ENCODE peak calls at places on chromosome 15, in four cellular contexts. One of them, this sample, is unnamed.

GRCh38 chr15:71125831-71126453 is 10.7 kb downstream of the THSD4 start:
- DNase-seq in tibial artery: no peak
- DNase-seq in HepG2: peak; percentile 16
- DNase-seq in CD8-positive, alpha-beta T cell: no peak
- DNase-seq in this sample: no peak

GRCh38 chr15:41565702-41566101 is 6.7 kb downstream of the TYRO3 start:
- DNase-seq in tibial artery: no peak
- DNase-seq in HepG2: no peak
- DNase-seq in CD8-positive, alpha-beta T cell: no peak
- DNase-seq in this sample: no peak

GRCh38 chr15:42148808-42149492 is 7.5 kb downstream of the PLA2G4F start:
- DNase-seq in tibial artery: peak; percentile 45
- DNase-seq in HepG2: no peak
- DNase-seq in CD8-positive, alpha-beta T cell: no peak
- DNase-seq in this sample: no peak

GRCh38 chr15:69712999-69713398 is 260.4 kb downstream of the RPLP1 start:
- DNase-seq in tibial artery: no peak
- DNase-seq in HepG2: peak; percentile 30
- DNase-seq in CD8-positive, alpha-beta T cell: no peak
- DNase-seq in this sample: no peak

GRCh38 chr15:97977734-97978133 is 17.2 kb downstream of the ARRDC4 start:
- DNase-seq in tibial artery: no peak
- DNase-seq in HepG2: no peak
- DNase-seq in CD8-positive, alpha-beta T cell: no peak
- DNase-seq in this sample: no peak

GRCh38 chr15:94262201-94262600 is 30.8 kb downstream of the MCTP2 start:
- DNase-seq in tibial artery: no peak
- DNase-seq in HepG2: no peak
- DNase-seq in CD8-positive, alpha-beta T cell: no peak
- DNase-seq in this sample: no peak

GRCh38 chr15:43749690-43750345 is 3.6 kb downstream of the PDIA3 start:
- DNase-seq in tibial artery: no peak
- DNase-seq in HepG2: no peak
- DNase-seq in CD8-positive, alpha-beta T cell: no peak
- DNase-seq in this sample: no peak

GRCh38 chr15:39629906-39630305 is 49.0 kb downstream of the THBS1 start:
- DNase-seq in tibial artery: no peak
- DNase-seq in HepG2: no peak
- DNase-seq in CD8-positive, alpha-beta T cell: no peak
- DNase-seq in this sample: no peak

GRCh38 chr15:101528108-101528916 is 38.8 kb upstream of the PCSK6 start:
- DNase-seq in tibial artery: no peak
- DNase-seq in HepG2: peak; percentile 97
- DNase-seq in CD8-positive, alpha-beta T cell: no peak
- DNase-seq in this sample: peak; percentile 71

GRCh38 chr15:40847225-40847961 is 3.5 kb downstream of the SPINT1 start:
- DNase-seq in tibial artery: peak; percentile 75
- DNase-seq in HepG2: peak; percentile 72
- DNase-seq in CD8-positive, alpha-beta T cell: no peak
- DNase-seq in this sample: peak; percentile 38

GRCh38 chr15:40932146-40932545 is 3.0 kb downstream of the DLL4 start:
- DNase-seq in tibial artery: no peak
- DNase-seq in HepG2: no peak
- DNase-seq in CD8-positive, alpha-beta T cell: no peak
- DNase-seq in this sample: no peak

GRCh38 chr15:71048913-71049675 is 66.2 kb upstream of the THSD4 start:
- DNase-seq in tibial artery: no peak
- DNase-seq in HepG2: no peak
- DNase-seq in CD8-positive, alpha-beta T cell: no peak
- DNase-seq in this sample: no peak

GRCh38 chr15:59174846-59175831 is 31.5 kb upstream of the LDHAL6B start:
- DNase-seq in tibial artery: no peak
- DNase-seq in HepG2: peak; percentile 47
- DNase-seq in CD8-positive, alpha-beta T cell: no peak
- DNase-seq in this sample: peak; percentile 35

GRCh38 chr15:58758141-58758540 is 8.6 kb upstream of the ADAM10 start:
- DNase-seq in tibial artery: no peak
- DNase-seq in HepG2: no peak
- DNase-seq in CD8-positive, alpha-beta T cell: no peak
- DNase-seq in this sample: no peak

GRCh38 chr15:60370105-60370803 is 27.5 kb downstream of the ANXA2 start:
- DNase-seq in tibial artery: no peak
- DNase-seq in HepG2: no peak
- DNase-seq in CD8-positive, alpha-beta T cell: no peak
- DNase-seq in this sample: no peak

GRCh38 chr15:24878153-24878552 is 76.6 kb upstream of the SNRPN start:
- DNase-seq in tibial artery: no peak
- DNase-seq in HepG2: peak; percentile 38
- DNase-seq in CD8-positive, alpha-beta T cell: no peak
- DNase-seq in this sample: peak; percentile 26

GRCh38 chr15:65869127-65869953 is at the start of gene RAB11A:
- DNase-seq in tibial artery: peak; percentile 97
- DNase-seq in HepG2: peak; percentile 93
- DNase-seq in CD8-positive, alpha-beta T cell: peak; percentile 91
- DNase-seq in this sample: peak; percentile 96

GRCh38 chr15:101173233-101174119 is 78.4 kb downstream of the CHSY1 start:
- DNase-seq in tibial artery: no peak
- DNase-seq in HepG2: no peak
- DNase-seq in CD8-positive, alpha-beta T cell: no peak
- DNase-seq in this sample: no peak

GRCh38 chr15:34588046-34588674 is 4.7 kb upstream of the GOLGA8B start:
- DNase-seq in tibial artery: no peak
- DNase-seq in HepG2: peak; percentile 80
- DNase-seq in CD8-positive, alpha-beta T cell: peak; percentile 42
- DNase-seq in this sample: no peak

GRCh38 chr15:48667701-48668100 is 22.2 kb upstream of the FBN1 start:
- DNase-seq in tibial artery: no peak
- DNase-seq in HepG2: no peak
- DNase-seq in CD8-positive, alpha-beta T cell: no peak
- DNase-seq in this sample: no peak

GRCh38 chr15:37586976-37587375 is 347.5 kb upstream of the TMCO5A start:
- DNase-seq in tibial artery: no peak
- DNase-seq in HepG2: no peak
- DNase-seq in CD8-positive, alpha-beta T cell: no peak
- DNase-seq in this sample: no peak

GRCh38 chr15:43225201-43225949 is 4.6 kb upstream of the EPB42 start:
- DNase-seq in tibial artery: no peak
- DNase-seq in HepG2: peak; percentile 63
- DNase-seq in CD8-positive, alpha-beta T cell: peak; percentile 17
- DNase-seq in this sample: no peak

GRCh38 chr15:38127306-38127731 is 125.3 kb upstream of the SPRED1 start:
- DNase-seq in tibial artery: no peak
- DNase-seq in HepG2: no peak
- DNase-seq in CD8-positive, alpha-beta T cell: no peak
- DNase-seq in this sample: no peak

GRCh38 chr15:66981746-66982145 is 83.7 kb upstream of the SMAD3 start:
- DNase-seq in tibial artery: no peak
- DNase-seq in HepG2: no peak
- DNase-seq in CD8-positive, alpha-beta T cell: no peak
- DNase-seq in this sample: no peak

GRCh38 chr15:95262866-95263564 is 1031.7 kb downstream of the MCTP2 start:
- DNase-seq in tibial artery: no peak
- DNase-seq in HepG2: no peak
- DNase-seq in CD8-positive, alpha-beta T cell: no peak
- DNase-seq in this sample: no peak

GRCh38 chr15:74028646-74029045 is 34.1 kb downstream of the PML start:
- DNase-seq in tibial artery: no peak
- DNase-seq in HepG2: no peak
- DNase-seq in CD8-positive, alpha-beta T cell: no peak
- DNase-seq in this sample: no peak

GRCh38 chr15:68687136-68687735 is 108.4 kb downstream of the CORO2B start:
- DNase-seq in tibial artery: peak; percentile 10
- DNase-seq in HepG2: no peak
- DNase-seq in CD8-positive, alpha-beta T cell: no peak
- DNase-seq in this sample: no peak

GRCh38 chr15:59059076-59059597 is 45.8 kb upstream of the CCNB2 start:
- DNase-seq in tibial artery: no peak
- DNase-seq in HepG2: no peak
- DNase-seq in CD8-positive, alpha-beta T cell: no peak
- DNase-seq in this sample: no peak

GRCh38 chr15:80779658-80780415 is 667 bp downstream of the CEMIP start:
- DNase-seq in tibial artery: no peak
- DNase-seq in HepG2: peak; percentile 25
- DNase-seq in CD8-positive, alpha-beta T cell: no peak
- DNase-seq in this sample: no peak

GRCh38 chr15:34239151-34239761 is 14.4 kb downstream of the EMC4 start:
- DNase-seq in tibial artery: no peak
- DNase-seq in HepG2: peak; percentile 6
- DNase-seq in CD8-positive, alpha-beta T cell: no peak
- DNase-seq in this sample: no peak

GRCh38 chr15:57419335-57419734 is 43.0 kb downstream of the CGNL1 start:
- DNase-seq in tibial artery: no peak
- DNase-seq in HepG2: no peak
- DNase-seq in CD8-positive, alpha-beta T cell: no peak
- DNase-seq in this sample: no peak
- H3K4me1 ChIP-seq in tibial artery: peaks cover 12% of the 10 kb centered on the region
- H3K4me1 ChIP-seq in HepG2: peaks cover 38% of the 10 kb centered on the region
- H3K4me1 ChIP-seq in CD8-positive, alpha-beta T cell: no peaks in the 10 kb centered on the region
- H3K4me1 ChIP-seq in this sample: peaks cover 8% of the 10 kb centered on the region

GRCh38 chr15:55740981-55741591 is 1.9 kb downstream of the PRTG start:
- DNase-seq in tibial artery: no peak
- DNase-seq in HepG2: no peak
- DNase-seq in CD8-positive, alpha-beta T cell: no peak
- DNase-seq in this sample: no peak

GRCh38 chr15:55740479-55740878 is 2.5 kb downstream of the PRTG start:
- DNase-seq in tibial artery: no peak
- DNase-seq in HepG2: no peak
- DNase-seq in CD8-positive, alpha-beta T cell: no peak
- DNase-seq in this sample: no peak

GRCh38 chr15:55739641-55740040 is 3.3 kb downstream of the PRTG start:
- DNase-seq in tibial artery: no peak
- DNase-seq in HepG2: no peak
- DNase-seq in CD8-positive, alpha-beta T cell: no peak
- DNase-seq in this sample: no peak

GRCh38 chr15:55737373-55737772 is 5.6 kb downstream of the PRTG start:
- DNase-seq in tibial artery: no peak
- DNase-seq in HepG2: no peak
- DNase-seq in CD8-positive, alpha-beta T cell: no peak
- DNase-seq in this sample: no peak

GRCh38 chr15:55738715-55739114 is 4.2 kb downstream of the PRTG start:
- DNase-seq in tibial artery: no peak
- DNase-seq in HepG2: no peak
- DNase-seq in CD8-positive, alpha-beta T cell: no peak
- DNase-seq in this sample: no peak
- TF ChIP-seq CTCF in tibial artery: no peak
- TF ChIP-seq CTCF in HepG2: no peak
- TF ChIP-seq CTCF in CD8-positive, alpha-beta T cell: no peak
- TF ChIP-seq CTCF in this sample: no peak

GRCh38 chr15:99120050-99120777 is 15.3 kb downstream of the SYNM start:
- DNase-seq in tibial artery: peak; percentile 63
- DNase-seq in HepG2: no peak
- DNase-seq in CD8-positive, alpha-beta T cell: no peak
- DNase-seq in this sample: no peak

GRCh38 chr15:99118801-99119546 is 14.1 kb downstream of the SYNM start:
- DNase-seq in tibial artery: no peak
- DNase-seq in HepG2: no peak
- DNase-seq in CD8-positive, alpha-beta T cell: no peak
- DNase-seq in this sample: peak; percentile 49

GRCh38 chr15:99122831-99123705 is 18.2 kb downstream of the SYNM start:
- DNase-seq in tibial artery: no peak
- DNase-seq in HepG2: no peak
- DNase-seq in CD8-positive, alpha-beta T cell: no peak
- DNase-seq in this sample: no peak

GRCh38 chr15:99121691-99122410 is 17.0 kb downstream of the SYNM start:
- DNase-seq in tibial artery: no peak
- DNase-seq in HepG2: no peak
- DNase-seq in CD8-positive, alpha-beta T cell: no peak
- DNase-seq in this sample: no peak

DNA sequence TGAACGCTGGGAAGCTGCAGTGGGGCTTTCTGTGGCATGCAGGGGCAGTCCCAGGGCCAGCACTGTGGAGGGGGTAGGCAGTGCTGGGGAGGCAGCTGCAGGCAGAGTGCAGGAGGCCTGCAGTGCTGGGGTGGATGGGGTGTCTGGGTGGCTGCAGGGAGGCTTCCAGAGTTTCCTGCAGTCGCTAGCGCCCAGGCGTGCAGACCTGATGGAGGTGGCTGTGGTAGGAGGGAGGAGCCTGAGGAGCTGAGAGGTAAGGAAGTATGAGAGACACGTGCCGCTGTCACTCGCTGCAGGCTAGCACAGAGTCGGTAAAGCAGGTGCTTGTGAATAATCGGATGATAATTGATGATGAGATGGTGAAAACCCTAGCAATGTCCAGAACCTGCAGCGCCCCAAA is 16.3 kb downstream of the SYNM start:
- DNase-seq in tibial artery: peak; percentile 63
- DNase-seq in HepG2: no peak
- DNase-seq in CD8-positive, alpha-beta T cell: no peak
- DNase-seq in this sample: no peak
- H3K27me3 ChIP-seq in tibial artery: no peaks in the 10 kb centered on the region
- H3K27me3 ChIP-seq in HepG2: no peaks in the 10 kb centered on the region
- H3K27me3 ChIP-seq in CD8-positive, alpha-beta T cell: no peaks in the 10 kb centered on the region
- H3K27me3 ChIP-seq in this sample: no peaks in the 10 kb centered on the region

GRCh38 chr15:92618121-92618520 is 37.5 kb downstream of the FAM174B start:
- DNase-seq in tibial artery: peak; percentile 35
- DNase-seq in HepG2: no peak
- DNase-seq in CD8-positive, alpha-beta T cell: no peak
- DNase-seq in this sample: no peak
- H3K4me1 ChIP-seq in tibial artery: peaks cover 36% of the 10 kb centered on the region
- H3K4me1 ChIP-seq in HepG2: peaks cover 32% of the 10 kb centered on the region
- H3K4me1 ChIP-seq in CD8-positive, alpha-beta T cell: no peaks in the 10 kb centered on the region
- H3K4me1 ChIP-seq in this sample: peaks cover 44% of the 10 kb centered on the region

This sample was measured in left ventricle myocardium inferior.